ENCODE peak calls at places on chromosomes 16 and 17, in six cellular contexts. D is NCI-H345, G is GM03348, Q is NCI-H1092, N is progenitor cell of endocrine pancreas, C is KBM-7. P is an unnamed sample.

GRCh38 chr16:2194166-2194834 is 2.1 kb downstream of the CASKIN1 start:
- DNase-seq in D (no peak), G (no peak), Q (no peak), N (no peak), C (no peak), P (no peak)

GRCh38 chr16:25018972-25019617 is 3.9 kb upstream of the ARHGAP17 start:
- DNase-seq in D (no peak), G (no peak), Q (no peak), N (no peak), C (peak), P (no peak)

GRCh38 chr16:22161999-22162657 is at the start of gene SDR42E2:
- DNase-seq in D (peak), G (no peak), Q (no peak), N (peak), C (no peak), P (peak)

GRCh38 chr17:74601944-74602572 is 10.0 kb upstream of the CD300LD start:
- DNase-seq in D (peak), G (peak), Q (peak), N (peak), C (peak), P (peak)

GRCh38 chr17:75087558-75088453 is at the start of gene SLC16A5:
- DNase-seq in D (no peak), G (peak), Q (no peak), N (peak), C (peak), P (peak)

GRCh38 chr17:38656959-38657823 is 17.6 kb downstream of the EPOP start:
- DNase-seq in D (no peak), G (no peak), Q (no peak), N (no peak), C (no peak), P (no peak)

GRCh38 chr17:81254955-81255717 is 16.0 kb downstream of the NDUFAF8 start:
- DNase-seq in D (no peak), G (peak), Q (peak), N (peak), C (no peak), P (no peak)

GRCh38 chr17:78844301-78845005 is 3.8 kb upstream of the USP36 start:
- DNase-seq in D (no peak), G (no peak), Q (no peak), N (no peak), C (no peak), P (no peak)

GRCh38 chr17:78258323-78259229 is 27.1 kb downstream of the TMEM235 start:
- DNase-seq in D (peak), G (no peak), Q (no peak), N (no peak), C (peak), P (no peak)

GRCh38 chr17:5203908-5204294 is 12.2 kb upstream of the ZNF594 start:
- DNase-seq in D (no peak), G (peak), Q (no peak), N (no peak), C (no peak), P (no peak)

GRCh38 chr17:21289902-21290571 is 5.5 kb downstream of the MAP2K3 start:
- DNase-seq in D (no peak), G (peak), Q (peak), N (no peak), C (no peak), P (no peak)

GRCh38 chr17:19651461-19652238 is 3.1 kb downstream of the ALDH3A2 start:
- DNase-seq in D (no peak), G (no peak), Q (no peak), N (no peak), C (no peak), P (no peak)

GRCh38 chr17:83198366-83199341 is 119.2 kb downstream of the METRNL start:
- DNase-seq in D (no peak), G (no peak), Q (no peak), N (no peak), C (no peak), P (no peak)

GRCh38 chr17:74493381-74493833 is 27.0 kb downstream of the CD300A start:
- DNase-seq in D (peak), G (peak), Q (peak), N (peak), C (peak), P (peak)

GRCh38 chr17:40901981-40902862 is 17.2 kb upstream of the KRT20 start:
- DNase-seq in D (peak), G (no peak), Q (no peak), N (no peak), C (no peak), P (peak)

GRCh38 chr17:46151762-46152161 is 41.5 kb downstream of the KANSL1 start:
- DNase-seq in D (no peak), G (no peak), Q (no peak), N (no peak), C (no peak), P (no peak)

GRCh38 chr16:16029431-16030011 is 80.1 kb downstream of the ABCC1 start:
- DNase-seq in D (no peak), G (no peak), Q (no peak), N (no peak), C (no peak), P (no peak)

GRCh38 chr17:58970966-58971575 is 135.6 kb downstream of the TRIM37 start:
- DNase-seq in D (no peak), G (peak), Q (no peak), N (no peak), C (no peak), P (no peak)

GRCh38 chr17:31680126-31680525 is 178.9 kb downstream of the COPRS start:
- DNase-seq in D (no peak), G (no peak), Q (no peak), N (no peak), C (peak), P (no peak)

GRCh38 chr17:82831041-82831817 is 8.6 kb downstream of the ZNF750 start:
- DNase-seq in D (no peak), G (no peak), Q (no peak), N (no peak), C (no peak), P (no peak)

GRCh38 chr17:8226536-8227237 is 16.3 kb upstream of the AURKB start:
- DNase-seq in D (peak), G (peak), Q (no peak), N (peak), C (peak), P (peak)

GRCh38 chr17:43636446-43636845 is 25.3 kb downstream of the MEOX1 start:
- DNase-seq in D (no peak), G (no peak), Q (no peak), N (no peak), C (no peak), P (no peak)

GRCh38 chr16:77834600-77834963 is 46.2 kb downstream of the VAT1L start:
- DNase-seq in D (no peak), G (peak), Q (no peak), N (no peak), C (no peak), P (no peak)

GRCh38 chr17:77392376-77393273 is 251.9 kb downstream of the SEC14L1 start:
- DNase-seq in D (no peak), G (peak), Q (no peak), N (no peak), C (peak), P (peak)

GRCh38 chr16:11121083-11121482 is 134.9 kb downstream of the SOCS1 start:
- DNase-seq in D (no peak), G (no peak), Q (no peak), N (no peak), C (no peak), P (no peak)

GRCh38 chr16:55073830-55074229 is 143.2 kb downstream of the IRX5 start:
- DNase-seq in D (no peak), G (no peak), Q (no peak), N (no peak), C (no peak), P (no peak)

GRCh38 chr16:11742041-11742535 is 569 bp downstream of the TXNDC11 start:
- DNase-seq in D (peak), G (peak), Q (no peak), N (no peak), C (peak), P (peak)

GRCh38 chr16:84138824-84139627 is 6.0 kb downstream of the HSDL1 start:
- DNase-seq in D (peak), G (peak), Q (peak), N (no peak), C (peak), P (no peak)

GRCh38 chr17:1312261-1312870 is 32.9 kb downstream of the TRARG1 start:
- DNase-seq in D (peak), G (no peak), Q (no peak), N (peak), C (peak), P (no peak)

GRCh38 chr16:20348365-20349185 is 3.9 kb downstream of the UMOD start:
- DNase-seq in D (peak), G (no peak), Q (peak), N (no peak), C (no peak), P (no peak)

GRCh38 chr17:27239046-27239445 is 54.9 kb upstream of the WSB1 start:
- DNase-seq in D (no peak), G (no peak), Q (no peak), N (no peak), C (no peak), P (no peak)

GRCh38 chr16:1401758-1402154 is 12.7 kb downstream of the UNKL start:
- DNase-seq in D (no peak), G (no peak), Q (no peak), N (no peak), C (no peak), P (no peak)

GRCh38 chr16:52254753-52255152 is 292.2 kb downstream of the TOX3 start:
- DNase-seq in D (no peak), G (no peak), Q (no peak), N (no peak), C (no peak), P (no peak)

GRCh38 chr16:85089485-85089884 is 22.8 kb downstream of the CIBAR2 start:
- DNase-seq in D (no peak), G (no peak), Q (no peak), N (no peak), C (no peak), P (no peak)

GRCh38 chr17:77568540-77568939 is 390.0 kb upstream of the TNRC6C start:
- DNase-seq in D (no peak), G (no peak), Q (no peak), N (no peak), C (no peak), P (no peak)

GRCh38 chr17:8758137-8758596 is at the start of gene SPDYE4:
- DNase-seq in D (no peak), G (no peak), Q (no peak), N (no peak), C (no peak), P (no peak)

GRCh38 chr17:40192961-40193360 is 15.7 kb downstream of the RAPGEFL1 start:
- DNase-seq in D (no peak), G (no peak), Q (no peak), N (no peak), C (no peak), P (no peak)

P was measured in LoVo.